ENCODE peak calls at places on chromosomes 7 and 10, in seven cellular contexts. F is HCT116, S is kidney epithelial cell, U is endothelial cell, Z is fibroblast of lung, M is upper lobe of left lung, P is cardiac fibroblast. J is an unnamed sample.

GRCh38 chr10:132387723-132388210 is 9.2 kb upstream of the PWWP2B start:
- DNase-seq in U (peak; percentile 89), P (peak; percentile 60), S (no peak), F (no peak), Z (peak; percentile 43), M (peak; percentile 95), J (peak; percentile 44)

GRCh38 chr10:6400331-6400730 is 179.7 kb downstream of the PRKCQ start:
- DNase-seq in M (no peak), Z (no peak), P (no peak), S (no peak), U (no peak), F (no peak), J (no peak)

GRCh38 chr10:84214612-84215235 is 10.6 kb downstream of the LRIT2 start:
- DNase-seq in U (peak; percentile 62), Z (no peak), S (no peak), M (no peak), P (no peak), F (peak; percentile 10), J (peak; percentile 56)

GRCh38 chr10:71630168-71630567 is 89.4 kb downstream of the C10orf105 start:
- DNase-seq in P (no peak), Z (no peak), M (no peak), U (no peak), S (no peak), F (no peak), J (no peak)

GRCh38 chr7:13411641-13412040 is 577.8 kb downstream of the ETV1 start:
- DNase-seq in P (no peak), M (no peak), F (no peak), S (no peak), U (no peak), Z (no peak), J (no peak)

GRCh38 chr7:47314728-47315601 is 266.9 kb downstream of the TNS3 start:
- DNase-seq in F (no peak), P (peak; percentile 55), S (no peak), U (no peak), M (peak; percentile 74), Z (peak; percentile 84), J (no peak)

GRCh38 chr7:158138329-158138597 is 449.4 kb downstream of the PTPRN2 start:
- DNase-seq in M (no peak), P (no peak), U (no peak), F (no peak), Z (no peak), S (no peak), J (no peak)

GRCh38 chr7:139112741-139113250 is 3.3 kb upstream of the ZC3HAV1 start:
- DNase-seq in F (no peak), P (no peak), U (no peak), S (no peak), M (no peak), Z (no peak), J (no peak)

GRCh38 chr10:125222515-125222914 is 62.2 kb upstream of the CTBP2 start:
- DNase-seq in U (no peak), F (no peak), P (no peak), Z (no peak), M (peak; percentile 54), S (no peak), J (no peak)

GRCh38 chr10:124087672-124088634 is 5.4 kb downstream of the CHST15 start:
- DNase-seq in P (no peak), M (no peak), Z (no peak), S (no peak), U (no peak), F (no peak), J (peak; percentile 82)

GRCh38 chr10:101006593-101007098 is 7.0 kb downstream of the LZTS2 start:
- DNase-seq in P (no peak), M (peak; percentile 77), S (no peak), Z (peak; percentile 50), U (no peak), F (no peak), J (no peak)

GRCh38 chr10:102405632-102406031 is 10.1 kb downstream of the NFKB2 start:
- DNase-seq in P (no peak), F (no peak), S (no peak), Z (no peak), M (no peak), U (no peak), J (no peak)

GRCh38 chr7:1458676-1459511 is at the start of gene MICALL2:
- DNase-seq in S (peak; percentile 39), F (peak; percentile 54), Z (peak; percentile 85), P (peak; percentile 86), M (peak; percentile 90), U (peak; percentile 36), J (peak; percentile 93)

GRCh38 chr7:78215199-78215598 is 416.6 kb downstream of the PHTF2 start:
- DNase-seq in U (no peak), F (no peak), P (no peak), M (no peak), Z (no peak), S (no peak), J (no peak)

GRCh38 chr7:78212476-78213060 is 414.0 kb downstream of the PHTF2 start:
- DNase-seq in F (no peak), Z (no peak), P (no peak), S (no peak), M (no peak), U (no peak), J (no peak)

GRCh38 chr7:78218051-78218450 is 419.5 kb downstream of the PHTF2 start:
- DNase-seq in F (no peak), P (no peak), U (no peak), M (no peak), Z (no peak), S (no peak), J (no peak)

GRCh38 chr7:78213402-78213801 is 414.8 kb downstream of the PHTF2 start:
- DNase-seq in S (no peak), M (no peak), Z (no peak), U (no peak), P (no peak), F (no peak), J (no peak)
- TF ChIP-seq CTCF in S (no peak), M (no peak), Z (no peak), U (no peak), P (no peak), F (no peak), J (no peak)

GRCh38 chr10:74637685-74638084 is 188.7 kb upstream of the KAT6B start:
- DNase-seq in M (no peak), F (no peak), Z (no peak), S (no peak), P (no peak), U (no peak), J (no peak)
- TF ChIP-seq CTCF in M (no peak), F (no peak), Z (no peak), S (no peak), P (no peak), U (no peak), J (no peak)

GRCh38 chr7:49327155-49327554 is 402.8 kb downstream of the CDC14C start:
- DNase-seq in P (no peak), S (no peak), Z (no peak), M (no peak), F (no peak), U (no peak), J (no peak)

GRCh38 chr7:49322476-49322875 is 398.1 kb downstream of the CDC14C start:
- DNase-seq in U (no peak), M (no peak), P (no peak), Z (no peak), S (no peak), F (no peak), J (no peak)

GRCh38 chr7:49320083-49320482 is 395.7 kb downstream of the CDC14C start:
- DNase-seq in S (no peak), Z (no peak), F (no peak), M (no peak), P (no peak), U (no peak), J (no peak)

DNA sequence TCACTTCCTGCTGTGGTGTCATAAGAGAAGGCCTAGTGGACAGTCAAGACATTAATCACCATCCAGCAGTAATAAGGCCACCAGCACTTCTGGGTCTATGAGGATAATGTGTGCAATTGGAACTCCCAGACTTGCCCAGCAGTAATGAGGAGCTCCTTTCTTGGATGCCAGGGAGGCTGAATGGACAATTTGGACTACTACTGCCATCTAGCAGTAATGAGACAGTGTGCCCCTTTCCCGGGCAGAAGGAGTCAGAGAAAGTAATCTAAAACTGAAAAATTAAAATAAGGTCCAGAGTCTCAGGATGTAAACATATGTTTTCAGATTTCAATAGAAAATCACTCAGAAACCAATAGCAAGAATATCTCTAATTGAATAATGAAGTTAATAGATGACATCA is 400.4 kb downstream of the CDC14C start:
- DNase-seq in F (no peak), P (peak; percentile 46), S (no peak), Z (no peak), M (no peak), U (no peak), J (peak; percentile 47)
- TF ChIP-seq CTCF in F (no peak), P (no peak), S (peak; percentile 2), Z (no peak), M (no peak), U (no peak), J (peak; percentile 39)

DNA sequence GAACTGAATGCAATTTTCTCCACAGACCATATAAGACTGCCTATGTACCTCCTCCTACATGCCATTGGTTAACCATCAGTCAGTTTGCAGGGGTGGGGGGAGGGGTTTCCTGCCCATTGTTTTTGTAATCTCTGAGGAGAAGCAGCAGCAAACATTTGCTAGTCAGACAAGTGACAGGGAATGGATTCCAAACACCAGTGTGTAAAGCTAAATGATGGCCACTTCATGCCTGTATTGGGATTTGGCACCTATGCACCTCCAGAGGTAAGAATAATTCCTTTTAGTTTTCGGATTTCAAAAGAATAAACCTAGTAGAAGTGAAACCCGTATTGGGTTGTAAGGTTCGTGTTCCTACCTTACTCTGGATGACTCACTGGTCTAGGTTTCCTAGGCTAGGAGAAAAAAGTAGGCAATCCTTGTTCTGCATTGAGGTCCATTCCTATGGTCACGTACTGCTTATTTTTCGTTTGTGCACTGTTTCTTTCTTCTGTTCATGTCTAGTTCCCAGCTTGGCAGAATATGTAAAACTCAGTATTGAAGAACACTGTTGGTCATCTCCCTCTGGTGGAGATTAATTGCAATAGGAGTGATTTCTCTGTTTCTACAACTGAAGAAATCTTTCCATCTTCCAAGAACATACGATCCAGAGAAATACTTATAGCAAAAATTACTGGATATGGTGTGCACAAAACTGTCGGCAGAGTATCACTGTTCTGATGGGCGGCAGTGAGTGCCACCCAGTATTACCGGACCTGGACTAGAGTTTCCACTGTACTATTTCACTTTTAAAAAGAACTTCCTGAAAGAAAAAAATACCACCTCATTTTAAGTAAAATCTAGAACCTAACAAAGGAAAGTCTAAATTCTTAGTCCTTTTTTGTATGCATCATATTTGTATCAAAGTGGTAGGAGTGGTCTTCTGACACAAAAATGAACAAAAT is at the start of gene AKR1C3:
- DNase-seq in U (no peak), Z (peak; percentile 84), S (no peak), P (peak; percentile 88), F (peak; percentile 51), M (no peak), J (peak; percentile 84)
- TF ChIP-seq CTCF in U (peak; percentile 74), Z (peak; percentile 50), S (peak; percentile 51), P (peak; percentile 65), F (peak; percentile 78), M (no peak), J (peak; percentile 43)